ENCODE peak calls at places on chromosomes 11 and 22, in ten cellular contexts. L is upper lobe of left lung, I is body of pancreas, T is spleen, K is sigmoid colon, U is ovary, M is transverse colon, H is lower leg skin, Z is Peyer's patch, W is breast epithelium. S is an unnamed sample.

GRCh38 chr22:23542933-23543332 is 37.2 kb downstream of the IGLL1 start:
- DNase-seq in I (no peak), Z (no peak), W (no peak), K (peak; percentile 39), L (no peak), M (no peak), U (no peak), H (no peak), T (no peak), S (no peak)

GRCh38 chr11:111743700-111744099 is 22.5 kb downstream of the PPP2R1B start:
- DNase-seq in K (no peak), U (no peak), T (no peak), L (no peak), M (no peak), I (no peak), H (no peak), W (no peak), Z (no peak), S (no peak)

GRCh38 chr11:10749476-10749875 is 1.6 kb upstream of the CTR9 start:
- DNase-seq in K (no peak), L (no peak), M (no peak), Z (no peak), I (no peak), U (no peak), T (no peak), H (no peak), W (no peak), S (no peak)

GRCh38 chr11:128061321-128061871 is 526.0 kb downstream of the ETS1 start:
- DNase-seq in W (no peak), Z (no peak), L (no peak), T (no peak), K (no peak), I (no peak), H (no peak), M (no peak), U (no peak), S (no peak)

GRCh38 chr22:39446239-39446721 is 10.5 kb upstream of the MGAT3 start:
- DNase-seq in K (no peak), Z (peak; percentile 73), M (peak; percentile 51), U (no peak), T (peak; percentile 81), W (no peak), H (no peak), I (no peak), L (no peak), S (no peak)

GRCh38 chr11:12278766-12279671 is 98.4 kb upstream of the PARVA start:
- DNase-seq in K (no peak), H (peak; percentile 69), T (no peak), L (no peak), Z (peak; percentile 50), M (no peak), W (no peak), U (no peak), I (peak; percentile 55), S (no peak)

GRCh38 chr22:39815882-39816395 is 77.6 kb downstream of the ENTHD1 start:
- DNase-seq in K (no peak), Z (no peak), H (no peak), M (no peak), I (no peak), W (no peak), T (no peak), U (no peak), L (peak; percentile 25), S (no peak)

GRCh38 chr11:61305417-61305816 is 10.3 kb upstream of the VWCE start:
- DNase-seq in H (peak; percentile 53), W (no peak), T (no peak), I (no peak), U (no peak), L (no peak), K (no peak), Z (no peak), M (no peak), S (no peak)

GRCh38 chr11:123065634-123066033 is 3.7 kb upstream of the HSPA8 start:
- DNase-seq in M (no peak), T (no peak), H (no peak), I (no peak), K (no peak), L (no peak), U (no peak), Z (no peak), W (no peak), S (no peak)

GRCh38 chr11:33116535-33116934 is 44.7 kb downstream of the CSTF3 start:
- DNase-seq in H (no peak), I (no peak), L (no peak), T (no peak), K (no peak), Z (no peak), M (no peak), U (no peak), W (no peak), S (no peak)

GRCh38 chr11:10317281-10317755 is 12.4 kb downstream of the ADM start:
- DNase-seq in I (no peak), T (no peak), L (no peak), M (no peak), W (no peak), Z (no peak), H (peak; percentile 80), U (peak; percentile 36), K (no peak), S (no peak)

GRCh38 chr22:49934144-49934890 is 15.9 kb downstream of the CRELD2 start:
- DNase-seq in U (peak; percentile 70), W (peak; percentile 76), T (peak; percentile 91), L (peak; percentile 95), I (peak; percentile 86), Z (peak; percentile 77), M (peak; percentile 75), H (no peak), K (peak; percentile 85), S (peak; percentile 75)

GRCh38 chr22:49826603-49827306 is 918 bp downstream of the BRD1 start:
- DNase-seq in M (peak; percentile 47), T (peak; percentile 90), W (peak; percentile 52), H (peak; percentile 91), L (peak; percentile 48), I (peak; percentile 74), Z (peak; percentile 64), U (peak; percentile 65), K (peak; percentile 82), S (peak; percentile 46)

GRCh38 chr11:94731921-94732601 is 36.1 kb upstream of the AMOTL1 start:
- DNase-seq in M (no peak), Z (no peak), L (no peak), W (no peak), H (no peak), K (peak; percentile 65), U (no peak), T (no peak), I (no peak), S (peak; percentile 77)

GRCh38 chr22:19663286-19663815 is 51.0 kb upstream of the SEPTIN5 start:
- DNase-seq in I (peak; percentile 79), T (peak; percentile 86), U (peak; percentile 33), W (peak; percentile 43), Z (no peak), L (peak; percentile 30), K (no peak), H (peak; percentile 92), M (peak; percentile 43), S (peak; percentile 68)

GRCh38 chr11:66548774-66549630 is 2.3 kb downstream of the ACTN3 start:
- DNase-seq in K (no peak), W (no peak), L (no peak), T (no peak), Z (no peak), U (no peak), M (no peak), H (no peak), I (no peak), S (no peak)

DNA sequence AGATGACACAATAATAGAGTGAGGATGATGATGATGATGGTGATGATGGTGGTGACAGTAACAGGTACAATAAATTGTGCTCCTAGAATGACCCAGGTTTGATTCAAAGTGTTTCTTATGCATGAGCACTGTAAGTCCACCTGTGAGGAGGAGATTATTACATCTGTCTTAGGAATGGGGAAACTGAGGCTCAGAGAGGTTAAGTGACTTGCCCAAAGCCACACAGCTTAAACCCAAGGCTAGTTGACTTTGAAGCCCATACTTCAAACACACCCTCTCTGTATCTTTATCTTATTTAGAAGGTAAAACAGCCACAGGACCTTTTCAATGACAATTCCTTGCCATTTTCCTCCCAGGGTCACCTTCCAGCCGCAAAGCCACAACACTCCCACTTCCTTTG is 88.9 kb downstream of the MIAT start:
- DNase-seq in K (no peak), Z (no peak), H (no peak), I (no peak), W (no peak), T (no peak), M (no peak), U (no peak), L (no peak), S (no peak)
- TF ChIP-seq CTCF in K (no peak), Z (no peak), H (no peak), I (no peak), W (no peak), T (no peak), M (no peak), U (no peak), L (no peak), S (no peak)

DNA sequence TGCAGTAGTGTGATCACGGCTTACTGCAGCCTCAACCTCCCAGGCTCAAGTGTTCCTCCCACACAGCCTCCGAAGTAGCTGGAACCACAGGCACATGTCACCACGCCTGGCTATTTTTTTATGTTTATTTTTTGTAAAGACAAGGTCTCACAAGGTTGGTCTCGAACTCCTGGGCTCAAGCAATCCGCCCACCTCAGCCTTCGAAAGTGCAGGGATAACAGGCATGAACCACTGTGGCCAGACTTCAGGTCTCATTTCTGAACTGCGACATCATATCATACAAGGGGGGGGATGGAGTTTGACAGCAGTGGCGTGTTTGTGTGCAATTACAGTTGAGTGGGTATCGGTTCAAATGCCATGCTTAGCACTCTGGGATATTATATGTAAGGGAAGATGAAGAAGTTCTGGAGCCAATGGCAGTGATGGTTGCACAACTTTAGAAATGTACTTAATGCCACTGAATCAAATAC is 6.9 kb downstream of the NAALADL1 start:
- DNase-seq in I (no peak), H (no peak), W (no peak), L (no peak), K (no peak), M (no peak), Z (no peak), T (no peak), U (no peak), S (no peak)
- TF ChIP-seq POLR2A in I (no peak), H (no peak), W (no peak), L (no peak), K (no peak), M (no peak), Z (no peak), T (no peak), U (no peak), S (no peak)

DNA sequence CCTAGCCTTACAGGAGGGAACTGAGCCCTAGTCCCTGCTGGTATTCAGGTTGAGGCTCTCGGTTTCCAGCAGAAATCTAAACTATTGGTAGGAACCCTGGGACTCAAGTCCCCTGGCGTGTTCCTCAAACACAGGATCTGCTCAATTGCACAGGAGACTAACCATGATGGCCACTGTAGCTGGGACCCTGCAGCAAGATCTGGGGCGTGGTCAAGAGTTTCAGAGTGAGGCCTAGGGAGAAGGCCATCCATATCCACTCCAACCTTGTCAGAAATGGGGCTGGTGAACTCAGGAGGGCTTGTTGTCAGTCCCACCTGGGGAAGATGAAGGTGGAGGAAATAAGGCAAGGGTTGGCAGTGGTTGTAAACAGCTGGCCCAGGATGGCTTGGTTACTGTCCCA is 49.9 kb upstream of the PAX6 start:
- DNase-seq in Z (no peak), I (no peak), H (no peak), K (no peak), T (no peak), M (no peak), W (no peak), L (no peak), U (no peak), S (no peak)
- TF ChIP-seq CTCF in Z (no peak), I (no peak), H (no peak), K (no peak), T (no peak), M (no peak), W (no peak), L (no peak), U (no peak), S (no peak)

GRCh38 chr11:815675-816432 is 2.9 kb upstream of the PNPLA2 start:
- DNase-seq in K (no peak), L (no peak), M (no peak), U (no peak), I (no peak), Z (no peak), W (no peak), H (no peak), T (no peak), S (no peak)
- TF ChIP-seq POLR2A in K (no peak), L (no peak), M (no peak), U (no peak), I (no peak), Z (no peak), W (no peak), H (no peak), T (no peak), S (no peak)